ENCODE peak calls at places on chromosomes 13 and 19, in seven cellular contexts. E, W, X, I, V, K and Z are unnamed samples.

GRCh38 chr13:104898484-104898883 is 1637.0 kb downstream of the EFNB2 start:
- DNase-seq in E (no peak), W (no peak), X (no peak), I (no peak), V (no peak), K (no peak), Z (no peak)

GRCh38 chr19:49689133-49690072 is at the start of gene ADM5:
- DNase-seq in E (no peak), W (peak), X (no peak), I (no peak), V (no peak), K (no peak), Z (no peak)

GRCh38 chr19:47404334-47405196 is 14.8 kb downstream of the MEIS3 start:
- DNase-seq in E (no peak), W (no peak), X (no peak), I (no peak), V (no peak), K (no peak), Z (no peak)

GRCh38 chr13:113353254-113353653 is 10.7 kb downstream of the GRTP1 start:
- DNase-seq in E (no peak), W (no peak), X (no peak), I (no peak), V (no peak), K (no peak), Z (no peak)

GRCh38 chr19:35446194-35446593 is 1.9 kb upstream of the FFAR2 start:
- DNase-seq in E (no peak), W (no peak), X (peak), I (no peak), V (peak), K (no peak), Z (no peak)

GRCh38 chr19:57096640-57097361 is 23.0 kb upstream of the USP29 start:
- DNase-seq in E (no peak), W (no peak), X (no peak), I (no peak), V (no peak), K (no peak), Z (no peak)

GRCh38 chr13:90293793-90294361 is 1053.6 kb upstream of the MIR17HG start:
- DNase-seq in E (no peak), W (no peak), X (no peak), I (no peak), V (no peak), K (no peak), Z (no peak)

GRCh38 chr13:112855859-112856258 is 113.2 kb upstream of the MCF2L start:
- DNase-seq in E (no peak), W (no peak), X (no peak), I (no peak), V (no peak), K (no peak), Z (no peak)

GRCh38 chr13:112744306-112745021 is 54.6 kb downstream of the ATP11A start:
- DNase-seq in E (no peak), W (no peak), X (no peak), I (peak), V (no peak), K (peak), Z (no peak)

GRCh38 chr19:48511321-48511731 is 309 bp downstream of the LMTK3 start:
- DNase-seq in E (no peak), W (no peak), X (no peak), I (no peak), V (no peak), K (no peak), Z (no peak)

GRCh38 chr13:112990783-112991182 is 21.8 kb downstream of the MCF2L start:
- DNase-seq in E (no peak), W (peak), X (no peak), I (no peak), V (no peak), K (no peak), Z (no peak)

GRCh38 chr13:48403151-48403631 is 9.7 kb downstream of the LPAR6 start:
- DNase-seq in E (no peak), W (no peak), X (peak), I (no peak), V (peak), K (no peak), Z (no peak)

GRCh38 chr19:49004964-49005614 is 11.4 kb downstream of the RUVBL2 start:
- DNase-seq in E (no peak), W (no peak), X (no peak), I (no peak), V (no peak), K (no peak), Z (no peak)

GRCh38 chr19:56751078-56751489 is 79.5 kb upstream of the ZNF835 start:
- DNase-seq in E (no peak), W (no peak), X (no peak), I (no peak), V (no peak), K (no peak), Z (peak)